ENCODE peak calls at places on chromosome 18, in eight cellular contexts. One of them, this sample, is unnamed.

GRCh38 chr18:75482880-75483279 is 55.4 kb upstream of the SMIM21 start:
- DNase-seq in A549: no peak
- DNase-seq in T47D: no peak
- DNase-seq in effector memory CD4-positive, alpha-beta T cell: no peak
- DNase-seq in adipocyte: no peak
- DNase-seq in stimulated activated CD4-positive, alpha-beta T cell treated with anti-CD3 and anti-CD28 coated beads, Interleukin-4, amount 100 ng/mL, for 24 hours: no peak
- DNase-seq in esophagus squamous epithelium: no peak
- DNase-seq in HEK293T: no peak
- DNase-seq in this sample: no peak

GRCh38 chr18:68714356-68714706 is 577 bp downstream of the TMX3 start:
- DNase-seq in A549: no peak
- DNase-seq in T47D: no peak
- DNase-seq in effector memory CD4-positive, alpha-beta T cell: no peak
- DNase-seq in adipocyte: no peak
- DNase-seq in stimulated activated CD4-positive, alpha-beta T cell treated with anti-CD3 and anti-CD28 coated beads, Interleukin-4, amount 100 ng/mL, for 24 hours: peak
- DNase-seq in esophagus squamous epithelium: no peak
- DNase-seq in HEK293T: peak
- DNase-seq in this sample: no peak

GRCh38 chr18:32289480-32290075 is 99.7 kb downstream of the MEP1B start:
- DNase-seq in A549: peak
- DNase-seq in T47D: peak
- DNase-seq in effector memory CD4-positive, alpha-beta T cell: no peak
- DNase-seq in adipocyte: peak
- DNase-seq in stimulated activated CD4-positive, alpha-beta T cell treated with anti-CD3 and anti-CD28 coated beads, Interleukin-4, amount 100 ng/mL, for 24 hours: peak
- DNase-seq in esophagus squamous epithelium: no peak
- DNase-seq in HEK293T: peak
- DNase-seq in this sample: peak

GRCh38 chr18:23151414-23152099 is 16.3 kb downstream of the CABLES1 start:
- DNase-seq in A549: no peak
- DNase-seq in T47D: no peak
- DNase-seq in effector memory CD4-positive, alpha-beta T cell: no peak
- DNase-seq in adipocyte: no peak
- DNase-seq in stimulated activated CD4-positive, alpha-beta T cell treated with anti-CD3 and anti-CD28 coated beads, Interleukin-4, amount 100 ng/mL, for 24 hours: no peak
- DNase-seq in esophagus squamous epithelium: no peak
- DNase-seq in HEK293T: no peak
- DNase-seq in this sample: no peak

GRCh38 chr18:58195278-58195721 is 151.3 kb downstream of the NEDD4L start:
- DNase-seq in A549: no peak
- DNase-seq in T47D: no peak
- DNase-seq in effector memory CD4-positive, alpha-beta T cell: no peak
- DNase-seq in adipocyte: no peak
- DNase-seq in stimulated activated CD4-positive, alpha-beta T cell treated with anti-CD3 and anti-CD28 coated beads, Interleukin-4, amount 100 ng/mL, for 24 hours: no peak
- DNase-seq in esophagus squamous epithelium: no peak
- DNase-seq in HEK293T: no peak
- DNase-seq in this sample: no peak

GRCh38 chr18:61085751-61086150 is 247.5 kb upstream of the CDH20 start:
- DNase-seq in A549: no peak
- DNase-seq in T47D: no peak
- DNase-seq in effector memory CD4-positive, alpha-beta T cell: no peak
- DNase-seq in adipocyte: no peak
- DNase-seq in stimulated activated CD4-positive, alpha-beta T cell treated with anti-CD3 and anti-CD28 coated beads, Interleukin-4, amount 100 ng/mL, for 24 hours: no peak
- DNase-seq in esophagus squamous epithelium: no peak
- DNase-seq in HEK293T: no peak
- DNase-seq in this sample: no peak

GRCh38 chr18:50151876-50152275 is 43.1 kb downstream of the MYO5B start:
- DNase-seq in A549: no peak
- DNase-seq in T47D: peak
- DNase-seq in effector memory CD4-positive, alpha-beta T cell: no peak
- DNase-seq in adipocyte: peak
- DNase-seq in stimulated activated CD4-positive, alpha-beta T cell treated with anti-CD3 and anti-CD28 coated beads, Interleukin-4, amount 100 ng/mL, for 24 hours: no peak
- DNase-seq in esophagus squamous epithelium: no peak
- DNase-seq in HEK293T: no peak
- DNase-seq in this sample: no peak

GRCh38 chr18:6729247-6730091 is at the start of gene ARHGAP28:
- DNase-seq in A549: peak
- DNase-seq in T47D: no peak
- DNase-seq in effector memory CD4-positive, alpha-beta T cell: no peak
- DNase-seq in adipocyte: peak
- DNase-seq in stimulated activated CD4-positive, alpha-beta T cell treated with anti-CD3 and anti-CD28 coated beads, Interleukin-4, amount 100 ng/mL, for 24 hours: no peak
- DNase-seq in esophagus squamous epithelium: peak
- DNase-seq in HEK293T: peak
- DNase-seq in this sample: peak

GRCh38 chr18:12442946-12443345 is 35.2 kb downstream of the PRELID3A start:
- DNase-seq in A549: no peak
- DNase-seq in T47D: no peak
- DNase-seq in effector memory CD4-positive, alpha-beta T cell: no peak
- DNase-seq in adipocyte: no peak
- DNase-seq in stimulated activated CD4-positive, alpha-beta T cell treated with anti-CD3 and anti-CD28 coated beads, Interleukin-4, amount 100 ng/mL, for 24 hours: no peak
- DNase-seq in esophagus squamous epithelium: no peak
- DNase-seq in HEK293T: no peak
- DNase-seq in this sample: no peak

GRCh38 chr18:76977108-76977621 is 154.8 kb downstream of the ZNF236 start:
- DNase-seq in A549: no peak
- DNase-seq in T47D: no peak
- DNase-seq in effector memory CD4-positive, alpha-beta T cell: no peak
- DNase-seq in adipocyte: no peak
- DNase-seq in stimulated activated CD4-positive, alpha-beta T cell treated with anti-CD3 and anti-CD28 coated beads, Interleukin-4, amount 100 ng/mL, for 24 hours: no peak
- DNase-seq in esophagus squamous epithelium: no peak
- DNase-seq in HEK293T: no peak
- DNase-seq in this sample: no peak

GRCh38 chr18:240175-240574 is 27.7 kb downstream of the THOC1 start:
- DNase-seq in A549: no peak
- DNase-seq in T47D: no peak
- DNase-seq in effector memory CD4-positive, alpha-beta T cell: no peak
- DNase-seq in adipocyte: no peak
- DNase-seq in stimulated activated CD4-positive, alpha-beta T cell treated with anti-CD3 and anti-CD28 coated beads, Interleukin-4, amount 100 ng/mL, for 24 hours: no peak
- DNase-seq in esophagus squamous epithelium: no peak
- DNase-seq in HEK293T: no peak
- DNase-seq in this sample: no peak

GRCh38 chr18:500230-500555 is 308 bp downstream of the COLEC12 start:
- DNase-seq in A549: no peak
- DNase-seq in T47D: no peak
- DNase-seq in effector memory CD4-positive, alpha-beta T cell: no peak
- DNase-seq in adipocyte: no peak
- DNase-seq in stimulated activated CD4-positive, alpha-beta T cell treated with anti-CD3 and anti-CD28 coated beads, Interleukin-4, amount 100 ng/mL, for 24 hours: no peak
- DNase-seq in esophagus squamous epithelium: no peak
- DNase-seq in HEK293T: no peak
- DNase-seq in this sample: peak

GRCh38 chr18:70419526-70419925 is 130.7 kb downstream of the SOCS6 start:
- DNase-seq in A549: no peak
- DNase-seq in T47D: no peak
- DNase-seq in effector memory CD4-positive, alpha-beta T cell: no peak
- DNase-seq in adipocyte: peak
- DNase-seq in stimulated activated CD4-positive, alpha-beta T cell treated with anti-CD3 and anti-CD28 coated beads, Interleukin-4, amount 100 ng/mL, for 24 hours: no peak
- DNase-seq in esophagus squamous epithelium: no peak
- DNase-seq in HEK293T: no peak
- DNase-seq in this sample: no peak

GRCh38 chr18:12639990-12640880 is 17.7 kb downstream of the SPIRE1 start:
- DNase-seq in A549: peak
- DNase-seq in T47D: no peak
- DNase-seq in effector memory CD4-positive, alpha-beta T cell: no peak
- DNase-seq in adipocyte: peak
- DNase-seq in stimulated activated CD4-positive, alpha-beta T cell treated with anti-CD3 and anti-CD28 coated beads, Interleukin-4, amount 100 ng/mL, for 24 hours: no peak
- DNase-seq in esophagus squamous epithelium: no peak
- DNase-seq in HEK293T: no peak
- DNase-seq in this sample: no peak

GRCh38 chr18:22594155-22594690 is 176.5 kb upstream of the CTAGE1 start:
- DNase-seq in A549: no peak
- DNase-seq in T47D: no peak
- DNase-seq in effector memory CD4-positive, alpha-beta T cell: no peak
- DNase-seq in adipocyte: no peak
- DNase-seq in stimulated activated CD4-positive, alpha-beta T cell treated with anti-CD3 and anti-CD28 coated beads, Interleukin-4, amount 100 ng/mL, for 24 hours: no peak
- DNase-seq in esophagus squamous epithelium: no peak
- DNase-seq in HEK293T: no peak
- DNase-seq in this sample: no peak

GRCh38 chr18:58645398-58645797 is 16.5 kb upstream of the ALPK2 start:
- DNase-seq in A549: no peak
- DNase-seq in T47D: no peak
- DNase-seq in effector memory CD4-positive, alpha-beta T cell: no peak
- DNase-seq in adipocyte: peak
- DNase-seq in stimulated activated CD4-positive, alpha-beta T cell treated with anti-CD3 and anti-CD28 coated beads, Interleukin-4, amount 100 ng/mL, for 24 hours: no peak
- DNase-seq in esophagus squamous epithelium: no peak
- DNase-seq in HEK293T: no peak
- DNase-seq in this sample: no peak

GRCh38 chr18:62436636-62437519 is 85.9 kb upstream of the ZCCHC2 start:
- DNase-seq in A549: no peak
- DNase-seq in T47D: peak
- DNase-seq in effector memory CD4-positive, alpha-beta T cell: no peak
- DNase-seq in adipocyte: peak
- DNase-seq in stimulated activated CD4-positive, alpha-beta T cell treated with anti-CD3 and anti-CD28 coated beads, Interleukin-4, amount 100 ng/mL, for 24 hours: no peak
- DNase-seq in esophagus squamous epithelium: no peak
- DNase-seq in HEK293T: no peak
- DNase-seq in this sample: no peak

GRCh38 chr18:26909599-26910290 is 44.2 kb upstream of the AQP4 start:
- DNase-seq in A549: no peak
- DNase-seq in T47D: no peak
- DNase-seq in effector memory CD4-positive, alpha-beta T cell: no peak
- DNase-seq in adipocyte: no peak
- DNase-seq in stimulated activated CD4-positive, alpha-beta T cell treated with anti-CD3 and anti-CD28 coated beads, Interleukin-4, amount 100 ng/mL, for 24 hours: no peak
- DNase-seq in esophagus squamous epithelium: no peak
- DNase-seq in HEK293T: no peak
- DNase-seq in this sample: no peak

GRCh38 chr18:69102959-69103358 is 297.7 kb upstream of the DOK6 start:
- DNase-seq in A549: no peak
- DNase-seq in T47D: no peak
- DNase-seq in effector memory CD4-positive, alpha-beta T cell: no peak
- DNase-seq in adipocyte: peak
- DNase-seq in stimulated activated CD4-positive, alpha-beta T cell treated with anti-CD3 and anti-CD28 coated beads, Interleukin-4, amount 100 ng/mL, for 24 hours: no peak
- DNase-seq in esophagus squamous epithelium: no peak
- DNase-seq in HEK293T: no peak
- DNase-seq in this sample: no peak

GRCh38 chr18:79495591-79496071 is 99.9 kb downstream of the NFATC1 start:
- DNase-seq in A549: no peak
- DNase-seq in T47D: no peak
- DNase-seq in effector memory CD4-positive, alpha-beta T cell: no peak
- DNase-seq in adipocyte: no peak
- DNase-seq in stimulated activated CD4-positive, alpha-beta T cell treated with anti-CD3 and anti-CD28 coated beads, Interleukin-4, amount 100 ng/mL, for 24 hours: no peak
- DNase-seq in esophagus squamous epithelium: no peak
- DNase-seq in HEK293T: no peak
- DNase-seq in this sample: no peak

GRCh38 chr18:50359806-50360205 is 15.0 kb upstream of the SKA1 start:
- DNase-seq in A549: no peak
- DNase-seq in T47D: no peak
- DNase-seq in effector memory CD4-positive, alpha-beta T cell: no peak
- DNase-seq in adipocyte: no peak
- DNase-seq in stimulated activated CD4-positive, alpha-beta T cell treated with anti-CD3 and anti-CD28 coated beads, Interleukin-4, amount 100 ng/mL, for 24 hours: no peak
- DNase-seq in esophagus squamous epithelium: no peak
- DNase-seq in HEK293T: no peak
- DNase-seq in this sample: no peak

GRCh38 chr18:9535430-9535972 is 60.2 kb downstream of the RALBP1 start:
- DNase-seq in A549: peak
- DNase-seq in T47D: peak
- DNase-seq in effector memory CD4-positive, alpha-beta T cell: no peak
- DNase-seq in adipocyte: peak
- DNase-seq in stimulated activated CD4-positive, alpha-beta T cell treated with anti-CD3 and anti-CD28 coated beads, Interleukin-4, amount 100 ng/mL, for 24 hours: no peak
- DNase-seq in esophagus squamous epithelium: no peak
- DNase-seq in HEK293T: no peak
- DNase-seq in this sample: peak

GRCh38 chr18:51195602-51196115 is 1.8 kb downstream of the MEX3C start:
- DNase-seq in A549: peak
- DNase-seq in T47D: peak
- DNase-seq in effector memory CD4-positive, alpha-beta T cell: peak
- DNase-seq in adipocyte: peak
- DNase-seq in stimulated activated CD4-positive, alpha-beta T cell treated with anti-CD3 and anti-CD28 coated beads, Interleukin-4, amount 100 ng/mL, for 24 hours: peak
- DNase-seq in esophagus squamous epithelium: no peak
- DNase-seq in HEK293T: peak
- DNase-seq in this sample: peak

GRCh38 chr18:72543362-72544055 is 633 bp downstream of the CBLN2 start:
- DNase-seq in A549: no peak
- DNase-seq in T47D: no peak
- DNase-seq in effector memory CD4-positive, alpha-beta T cell: no peak
- DNase-seq in adipocyte: peak
- DNase-seq in stimulated activated CD4-positive, alpha-beta T cell treated with anti-CD3 and anti-CD28 coated beads, Interleukin-4, amount 100 ng/mL, for 24 hours: no peak
- DNase-seq in esophagus squamous epithelium: no peak
- DNase-seq in HEK293T: no peak
- DNase-seq in this sample: peak

GRCh38 chr18:6405237-6406074 is 9.3 kb downstream of the L3MBTL4 start:
- DNase-seq in A549: no peak
- DNase-seq in T47D: no peak
- DNase-seq in effector memory CD4-positive, alpha-beta T cell: no peak
- DNase-seq in adipocyte: no peak
- DNase-seq in stimulated activated CD4-positive, alpha-beta T cell treated with anti-CD3 and anti-CD28 coated beads, Interleukin-4, amount 100 ng/mL, for 24 hours: no peak
- DNase-seq in esophagus squamous epithelium: no peak
- DNase-seq in HEK293T: no peak
- DNase-seq in this sample: no peak